ENCODE peak calls at places on chromosomes 1 and 21, in seven cellular contexts. U, C, G, K, Q, Z and Y are unnamed samples.
A peak's percentile ranks its signal among the peaks of the same experiment; 100 is the strongest.

GRCh38 chr1:111963985-111964738 is 25.3 kb downstream of the KCND3 start:
- DNase-seq in G (no peak), C (no peak), Q (no peak), Z (no peak), K (no peak), U (no peak), Y (no peak)

GRCh38 chr1:232456720-232457119 is 173.2 kb downstream of the SIPA1L2 start:
- DNase-seq in U (no peak), Q (no peak), C (no peak), Z (no peak), K (no peak), G (no peak), Y (no peak)

GRCh38 chr1:243642936-243643335 is 207.1 kb downstream of the AKT3 start:
- DNase-seq in G (no peak), Q (peak; percentile 49), Z (no peak), U (peak; percentile 68), K (no peak), C (no peak), Y (no peak)

GRCh38 chr1:170881268-170882265 is 53.8 kb upstream of the MROH9 start:
- DNase-seq in C (no peak), K (no peak), U (peak; percentile 73), Q (peak; percentile 24), G (peak; percentile 45), Z (no peak), Y (no peak)

GRCh38 chr1:205430631-205431305 is 8.9 kb upstream of the LEMD1 start:
- DNase-seq in Z (peak; percentile 33), C (peak; percentile 61), K (peak; percentile 44), Q (peak; percentile 31), G (no peak), U (peak; percentile 41), Y (no peak)

GRCh38 chr1:190416239-190416638 is 61.4 kb downstream of the BRINP3 start:
- DNase-seq in G (no peak), Z (no peak), Q (no peak), U (no peak), C (no peak), K (no peak), Y (no peak)

GRCh38 chr1:207672525-207673130 is 27.7 kb downstream of the CR1L start:
- DNase-seq in U (peak; percentile 55), Z (no peak), K (no peak), C (no peak), G (peak; percentile 69), Q (peak; percentile 58), Y (peak; percentile 37)

GRCh38 chr21:32094792-32095191 is 184.1 kb downstream of the MIS18A start:
- DNase-seq in G (no peak), K (no peak), C (no peak), U (peak; percentile 38), Z (no peak), Q (no peak), Y (no peak)

GRCh38 chr21:43585924-43586411 is 73.3 kb downstream of the HSF2BP start:
- DNase-seq in Q (peak; percentile 100), C (no peak), G (no peak), Z (no peak), K (no peak), U (peak; percentile 99), Y (peak; percentile 98)

GRCh38 chr1:46166521-46167462 is 8.1 kb upstream of the TSPAN1 start:
- DNase-seq in C (peak; percentile 68), Z (no peak), U (no peak), K (peak; percentile 23), Q (no peak), G (no peak), Y (no peak)

GRCh38 chr1:27496604-27497155 is 6.7 kb upstream of the WASF2 start:
- DNase-seq in K (no peak), G (no peak), U (peak; percentile 52), Q (no peak), Z (no peak), C (peak; percentile 50), Y (no peak)

GRCh38 chr1:70264875-70265274 is 43.7 kb downstream of the SRSF11 start:
- DNase-seq in C (no peak), G (no peak), Z (no peak), U (no peak), K (no peak), Q (no peak), Y (no peak)

GRCh38 chr1:31181515-31182343 is 58.0 kb downstream of the NKAIN1 start:
- DNase-seq in K (no peak), C (peak; percentile 59), U (peak; percentile 40), Z (peak; percentile 60), Q (peak; percentile 34), G (peak; percentile 37), Y (no peak)